ENCODE peak calls at places on chromosomes 6 and 20, in seven cellular contexts. K is cardiac muscle cell; W is IMR-90; G is suprapubic skin; B is testis; I is CD8-positive, alpha-beta T cell; T is ascending aorta. N is an unnamed sample. For H3K4me1, the result is how much of the 10 kb centered on the place peaks cover.

GRCh38 chr20:3407426-3408250 is at the start of gene DNAAF9:
- DNase-seq in K (peak), W (peak), G (peak), B (peak), I (peak), T (no peak), N (peak)

GRCh38 chr6:52514514-52514913 is 62.3 kb downstream of the TRAM2 start:
- DNase-seq in K (no peak), W (peak), G (peak), B (no peak), I (no peak), T (no peak), N (no peak)

GRCh38 chr20:40768105-40768504 is 79.1 kb upstream of the MAFB start:
- DNase-seq in K (no peak), W (no peak), G (no peak), B (no peak), I (no peak), T (no peak), N (no peak)

GRCh38 chr6:8707956-8708772 is 272.8 kb upstream of the SLC35B3 start:
- DNase-seq in K (peak), W (no peak), G (no peak), B (no peak), I (no peak), T (no peak), N (peak)

GRCh38 chr6:73797861-73798260 is 101.9 kb downstream of the CD109 start:
- DNase-seq in K (no peak), W (peak), G (no peak), B (no peak), I (no peak), T (no peak), N (no peak)

GRCh38 chr6:112502348-112503130 is 155.4 kb downstream of the RFPL4B start:
- DNase-seq in K (no peak), W (peak), G (no peak), B (no peak), I (no peak), T (no peak), N (no peak)

GRCh38 chr20:33131949-33132822 is 35.8 kb upstream of the BPIFA2 start:
- DNase-seq in K (no peak), W (no peak), G (no peak), B (no peak), I (peak), T (no peak), N (no peak)

GRCh38 chr6:25603251-25603650 is 48.8 kb upstream of the SCGN start:
- DNase-seq in K (no peak), W (no peak), G (no peak), B (no peak), I (no peak), T (no peak), N (no peak)

GRCh38 chr6:64477311-64477850 is 841.8 kb downstream of the PHF3 start:
- DNase-seq in K (no peak), W (no peak), G (no peak), B (no peak), I (no peak), T (no peak), N (no peak)

GRCh38 chr6:125853740-125854139 is 63.0 kb downstream of the NCOA7 start:
- DNase-seq in K (no peak), W (no peak), G (no peak), B (no peak), I (no peak), T (no peak), N (no peak)

GRCh38 chr20:34074101-34074760 is 37.8 kb downstream of the EIF2S2 start:
- DNase-seq in K (no peak), W (peak), G (no peak), B (no peak), I (no peak), T (no peak), N (no peak)

GRCh38 chr6:14910692-14911547 is 334.9 kb upstream of the JARID2 start:
- DNase-seq in K (no peak), W (peak), G (no peak), B (no peak), I (peak), T (no peak), N (no peak)

GRCh38 chr20:35296101-35296554 is 3.9 kb upstream of the FAM83C start:
- DNase-seq in K (peak), W (no peak), G (no peak), B (no peak), I (no peak), T (no peak), N (no peak)

GRCh38 chr6:131182991-131183425 is 47.7 kb downstream of the AKAP7 start:
- DNase-seq in K (peak), W (peak), G (no peak), B (no peak), I (peak), T (no peak), N (no peak)

GRCh38 chr20:4318891-4319290 is 303.5 kb upstream of the RNF24 start:
- DNase-seq in K (no peak), W (no peak), G (no peak), B (no peak), I (no peak), T (no peak), N (no peak)

GRCh38 chr6:12572884-12573824 is 143.4 kb upstream of the PHACTR1 start:
- DNase-seq in K (no peak), W (peak), G (no peak), B (no peak), I (no peak), T (no peak), N (no peak)

GRCh38 chr20:1734269-1734858 is 76.8 kb upstream of the SIRPG start:
- DNase-seq in K (no peak), W (no peak), G (no peak), B (no peak), I (no peak), T (no peak), N (no peak)

GRCh38 chr6:53623497-53623896 is 42.1 kb downstream of the KLHL31 start:
- DNase-seq in K (no peak), W (peak), G (no peak), B (no peak), I (no peak), T (no peak), N (no peak)

GRCh38 chr6:132933085-132933484 is 118.7 kb downstream of the RPS12 start:
- DNase-seq in K (no peak), W (no peak), G (no peak), B (no peak), I (no peak), T (no peak), N (no peak)

GRCh38 chr6:35808688-35809087 is 3.5 kb downstream of the LHFPL5 start:
- DNase-seq in K (no peak), W (no peak), G (no peak), B (no peak), I (no peak), T (no peak), N (no peak)

GRCh38 chr20:47358672-47359532 is 2.4 kb upstream of the ZMYND8 start:
- DNase-seq in K (peak), W (peak), G (peak), B (peak), I (no peak), T (peak), N (peak)

GRCh38 chr20:44736170-44737021 is 9.3 kb upstream of the KCNK15 start:
- DNase-seq in K (peak), W (peak), G (no peak), B (peak), I (no peak), T (no peak), N (no peak)

GRCh38 chr6:95544517-95545225 is 32.7 kb upstream of the MANEA start:
- DNase-seq in K (no peak), W (no peak), G (no peak), B (no peak), I (no peak), T (no peak), N (no peak)

GRCh38 chr6:137975058-137975940 is 108.2 kb downstream of the TNFAIP3 start:
- DNase-seq in K (no peak), W (peak), G (no peak), B (no peak), I (no peak), T (no peak), N (no peak)

GRCh38 chr6:751765-752164 is 58.8 kb upstream of the EXOC2 start:
- DNase-seq in K (no peak), W (no peak), G (no peak), B (no peak), I (no peak), T (no peak), N (no peak)

GRCh38 chr6:11381801-11382513 is 149.5 kb upstream of the NEDD9 start:
- DNase-seq in K (no peak), W (no peak), G (no peak), B (no peak), I (peak), T (no peak), N (no peak)

GRCh38 chr6:148242180-148242579 is 100.5 kb upstream of the SASH1 start:
- DNase-seq in K (no peak), W (no peak), G (no peak), B (peak), I (no peak), T (no peak), N (peak)
- TF ChIP-seq CTCF in K (no peak), W (no peak), G (no peak), B (no peak), I (no peak), T (no peak), N (no peak)

DNA sequence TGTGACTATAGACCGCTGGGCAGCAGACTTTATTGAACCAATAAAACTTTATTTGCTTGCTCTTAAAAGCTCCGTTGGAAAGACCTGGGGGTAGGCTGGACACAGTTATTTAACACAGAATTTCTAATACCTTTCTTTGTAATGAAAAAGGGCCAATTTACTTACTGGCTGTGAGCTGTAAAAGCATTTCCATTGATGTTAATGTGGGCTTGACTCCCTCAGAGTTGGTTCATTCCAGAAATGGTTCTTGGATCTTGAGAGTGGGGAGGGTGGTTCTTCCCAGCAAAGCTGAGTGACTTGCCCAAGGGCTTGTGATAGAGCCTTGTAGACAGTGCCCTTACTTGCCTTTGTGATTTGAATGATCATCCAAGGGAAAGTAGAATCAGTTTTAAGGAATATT is 100.6 kb downstream of the SOX4 start:
- DNase-seq in K (no peak), W (no peak), G (no peak), B (no peak), I (no peak), T (no peak), N (no peak)
- H3K27ac ChIP-seq in K (no peak), W (no peak), G (no peak), B (no peak), I (no peak), T (no peak), N (no peak)

GRCh38 chr6:167116109-167116837 is 6.6 kb upstream of the CCR6 start:
- DNase-seq in K (peak), W (no peak), G (no peak), B (peak), I (no peak), T (no peak), N (no peak)
- H3K4me1 ChIP-seq in K (under half), W (under half), G (under half), B (under half), I (under half), T (under half), N (under half)

GRCh38 chr6:88895911-88896310 is 67.5 kb downstream of the RNGTT start:
- DNase-seq in K (no peak), W (no peak), G (no peak), B (no peak), I (no peak), T (no peak), N (no peak)

DNA sequence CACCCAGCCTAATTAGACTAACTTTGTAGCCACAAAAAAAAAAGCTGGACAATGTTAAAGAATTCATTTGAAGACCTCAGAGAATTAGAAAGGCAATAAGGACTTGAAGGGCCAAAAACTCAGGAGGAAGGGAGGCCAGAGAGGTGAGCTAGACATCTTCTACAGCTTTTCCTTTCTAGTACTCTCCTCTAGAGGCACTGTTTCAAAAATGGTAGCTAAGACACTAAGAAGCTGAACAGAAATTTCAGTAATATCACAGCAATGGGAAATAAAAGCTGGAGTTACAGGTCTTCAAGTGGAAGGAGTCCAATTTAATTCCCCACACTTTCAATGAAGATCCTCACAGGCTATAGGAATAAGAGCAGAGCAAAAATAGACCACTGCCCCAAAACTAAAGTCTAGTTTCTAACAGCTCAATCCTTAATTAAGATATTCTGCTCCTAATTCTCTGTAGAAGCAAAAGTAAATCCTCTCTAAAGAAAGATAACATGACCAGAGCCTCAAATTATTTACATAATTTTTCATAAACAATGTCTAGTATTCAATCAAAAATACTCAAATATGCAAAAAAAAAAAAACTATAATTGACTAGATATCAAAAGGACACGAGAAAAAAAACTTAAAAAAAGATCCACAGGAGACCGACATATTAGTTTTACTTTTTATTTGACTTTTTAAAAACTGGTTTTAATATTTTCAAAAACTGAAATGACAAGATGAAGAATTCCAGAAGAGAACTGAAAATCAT is 63.7 kb downstream of the RNGTT start:
- DNase-seq in K (no peak), W (no peak), G (no peak), B (no peak), I (no peak), T (no peak), N (no peak)
- TF ChIP-seq CTCF in K (peak), W (no peak), G (no peak), B (no peak), I (no peak), T (no peak), N (no peak)

GRCh38 chr6:157767757-157768156 is 55.3 kb upstream of the SNX9 start:
- DNase-seq in K (no peak), W (no peak), G (no peak), B (no peak), I (no peak), T (no peak), N (no peak)
- H3K27ac ChIP-seq in K (no peak), W (no peak), G (peak), B (no peak), I (no peak), T (peak), N (no peak)

DNA sequence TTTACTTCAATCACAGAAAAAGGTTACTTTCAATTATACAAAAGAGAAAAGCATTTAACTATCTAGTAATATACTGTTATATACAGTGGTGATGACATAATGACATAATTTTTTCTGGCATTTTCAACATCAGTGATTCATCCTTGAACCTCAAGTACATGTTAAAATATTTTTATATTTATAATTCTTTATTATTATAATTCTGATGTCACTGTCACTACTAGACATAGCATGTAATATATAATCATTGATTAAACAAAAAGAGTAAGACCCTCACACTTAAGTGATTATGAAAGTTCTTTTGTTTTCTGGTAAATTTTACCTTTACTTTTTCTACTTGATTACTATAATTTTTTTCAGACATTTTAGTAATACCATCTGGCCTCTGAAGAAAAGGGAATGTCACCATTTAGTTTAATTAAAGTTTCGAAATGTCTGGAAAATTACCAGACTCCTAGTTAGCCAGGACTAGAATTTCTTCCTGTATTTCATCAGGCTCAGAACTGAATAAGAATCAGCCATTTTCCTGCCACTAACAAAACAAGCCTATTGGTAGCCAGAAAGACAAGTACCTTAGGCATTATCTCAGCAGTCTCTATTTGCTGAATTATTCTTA is 71.5 kb downstream of the FILIP1 start:
- DNase-seq in K (no peak), W (peak), G (no peak), B (no peak), I (no peak), T (no peak), N (no peak)
- H3K4me1 ChIP-seq in K (under half), W (under half), G (under half), B (under half), I (under half), T (under half), N (under half)

N was measured in prostate gland.